ENCODE peak calls at places on chromosomes 5 and 9, in eight cellular contexts. T, C, R, J, N, O, W and K are unnamed samples. For H3K4me1, the result is how much of the 10 kb centered on the place peaks cover.

GRCh38 chr5:172293054-172293744 is 9.6 kb upstream of the UBTD2 start:
- DNase-seq in T (peak), C (peak), R (peak), J (peak), N (peak), O (peak), W (peak), K (peak)

GRCh38 chr9:111632051-111632450 is 917 bp downstream of the DNAJC25 start:
- DNase-seq in T (no peak), C (no peak), R (no peak), J (no peak), N (peak), O (peak), W (no peak), K (no peak)

GRCh38 chr5:42547146-42547545 is 123.9 kb downstream of the GHR start:
- DNase-seq in T (no peak), C (peak), R (no peak), J (no peak), N (peak), O (no peak), W (no peak), K (no peak)

GRCh38 chr9:96186601-96187011 is 115.4 kb downstream of the HSD17B3 start:
- DNase-seq in T (no peak), C (peak), R (peak), J (peak), N (no peak), O (no peak), W (no peak), K (no peak)

GRCh38 chr5:179762079-179762780 is 29.6 kb downstream of the MAML1 start:
- DNase-seq in T (no peak), C (no peak), R (no peak), J (peak), N (peak), O (no peak), W (no peak), K (no peak)

GRCh38 chr5:43313854-43314457 is 744 bp upstream of the HMGCS1 start:
- DNase-seq in T (peak), C (peak), R (no peak), J (peak), N (peak), O (peak), W (no peak), K (no peak)

GRCh38 chr9:16705121-16705604 is 165.3 kb downstream of the BNC2 start:
- DNase-seq in T (peak), C (peak), R (peak), J (peak), N (peak), O (peak), W (peak), K (no peak)

GRCh38 chr9:114588671-114589526 is 1.3 kb downstream of the ATP6V1G1 start:
- DNase-seq in T (no peak), C (no peak), R (no peak), J (peak), N (peak), O (peak), W (no peak), K (no peak)

GRCh38 chr5:128111818-128112448 is 28.4 kb downstream of the SLC12A2 start:
- DNase-seq in T (no peak), C (no peak), R (no peak), J (no peak), N (peak), O (peak), W (no peak), K (no peak)

GRCh38 chr5:113050606-113051391 is 74.2 kb downstream of the DCP2 start:
- DNase-seq in T (no peak), C (no peak), R (no peak), J (no peak), N (peak), O (peak), W (no peak), K (no peak)

GRCh38 chr5:90802695-90803317 is 244.2 kb downstream of the ADGRV1 start:
- DNase-seq in T (peak), C (peak), R (no peak), J (peak), N (peak), O (peak), W (peak), K (no peak)

GRCh38 chr9:124267271-124267807 is 9.6 kb downstream of the NEK6 start:
- DNase-seq in T (no peak), C (peak), R (peak), J (no peak), N (peak), O (peak), W (peak), K (no peak)

GRCh38 chr5:53118879-53119278 is 9.3 kb upstream of the MOCS2 start:
- DNase-seq in T (no peak), C (no peak), R (no peak), J (no peak), N (no peak), O (no peak), W (no peak), K (no peak)

GRCh38 chr5:65742565-65743231 is 20.7 kb downstream of the NLN start:
- DNase-seq in T (no peak), C (no peak), R (no peak), J (peak), N (peak), O (peak), W (no peak), K (no peak)

GRCh38 chr9:113274474-113275146 is 762 bp downstream of the CDC26 start:
- DNase-seq in T (peak), C (no peak), R (no peak), J (peak), N (peak), O (peak), W (no peak), K (peak)

GRCh38 chr5:167945542-167946384 is 345.7 kb upstream of the WWC1 start:
- DNase-seq in T (peak), C (no peak), R (no peak), J (no peak), N (peak), O (peak), W (no peak), K (no peak)

GRCh38 chr9:71737455-71737854 is 30.9 kb downstream of the CEMIP2 start:
- DNase-seq in T (no peak), C (peak), R (no peak), J (no peak), N (peak), O (peak), W (no peak), K (no peak)

GRCh38 chr5:133729800-133730199 is 117.5 kb upstream of the FSTL4 start:
- DNase-seq in T (no peak), C (no peak), R (no peak), J (no peak), N (no peak), O (no peak), W (no peak), K (no peak)

GRCh38 chr5:172659909-172660628 is 19.0 kb downstream of the NEURL1B start:
- DNase-seq in T (peak), C (peak), R (peak), J (peak), N (peak), O (peak), W (peak), K (no peak)

GRCh38 chr5:150224483-150225027 is 34.7 kb downstream of the SLC6A7 start:
- DNase-seq in T (no peak), C (no peak), R (no peak), J (no peak), N (peak), O (no peak), W (no peak), K (no peak)

GRCh38 chr5:132009706-132010405 is 1.6 kb downstream of the ACSL6 start:
- DNase-seq in T (no peak), C (no peak), R (peak), J (peak), N (no peak), O (no peak), W (no peak), K (no peak)

GRCh38 chr5:56319281-56320242 is 86.4 kb upstream of the ANKRD55 start:
- DNase-seq in T (peak), C (no peak), R (peak), J (no peak), N (peak), O (peak), W (no peak), K (no peak)

GRCh38 chr9:3740690-3741419 is 215.1 kb upstream of the RFX3 start:
- DNase-seq in T (no peak), C (no peak), R (no peak), J (no peak), N (peak), O (peak), W (no peak), K (no peak)

GRCh38 chr5:119527346-119527745 is 75.0 kb downstream of the HSD17B4 start:
- DNase-seq in T (no peak), C (no peak), R (no peak), J (no peak), N (peak), O (peak), W (no peak), K (no peak)

GRCh38 chr9:123749580-123750202 is 180.2 kb downstream of the DENND1A start:
- DNase-seq in T (no peak), C (no peak), R (no peak), J (peak), N (no peak), O (no peak), W (no peak), K (no peak)

GRCh38 chr9:114289571-114290481 is 33.1 kb upstream of the ORM1 start:
- DNase-seq in T (no peak), C (peak), R (peak), J (no peak), N (no peak), O (no peak), W (no peak), K (no peak)

GRCh38 chr5:172347653-172348052 is 64.1 kb upstream of the UBTD2 start:
- DNase-seq in T (no peak), C (peak), R (no peak), J (no peak), N (no peak), O (no peak), W (no peak), K (no peak)

GRCh38 chr9:104772707-104773106 is 8.8 kb downstream of the NIPSNAP3B start:
- DNase-seq in T (peak), C (no peak), R (no peak), J (no peak), N (peak), O (peak), W (no peak), K (no peak)

GRCh38 chr9:124771867-124772621 is 933 bp upstream of the NR6A1 start:
- DNase-seq in T (peak), C (peak), R (peak), J (peak), N (peak), O (peak), W (peak), K (no peak)

GRCh38 chr5:173778152-173778782 is 109.9 kb upstream of the CPEB4 start:
- DNase-seq in T (no peak), C (no peak), R (peak), J (no peak), N (no peak), O (no peak), W (no peak), K (no peak)

GRCh38 chr5:96079075-96079474 is 117.4 kb upstream of the ELL2 start:
- DNase-seq in T (no peak), C (no peak), R (no peak), J (no peak), N (peak), O (peak), W (no peak), K (no peak)

GRCh38 chr9:86098793-86099694 is at the start of gene GOLM1:
- DNase-seq in T (peak), C (peak), R (peak), J (peak), N (peak), O (peak), W (peak), K (no peak)

GRCh38 chr5:114249838-114250237 is 112.0 kb upstream of the KCNN2 start:
- DNase-seq in T (no peak), C (no peak), R (no peak), J (no peak), N (no peak), O (peak), W (no peak), K (no peak)

GRCh38 chr5:38994329-38994927 is 79.8 kb downstream of the RICTOR start:
- DNase-seq in T (peak), C (peak), R (no peak), J (peak), N (peak), O (peak), W (peak), K (no peak)

GRCh38 chr9:110340306-110340705 is 2.6 kb upstream of the TXNDC8 start:
- DNase-seq in T (no peak), C (no peak), R (no peak), J (peak), N (peak), O (no peak), W (no peak), K (no peak)

GRCh38 chr9:126790561-126790960 is 14.3 kb upstream of the ZBTB43 start:
- DNase-seq in T (no peak), C (no peak), R (peak), J (no peak), N (no peak), O (no peak), W (no peak), K (no peak)

GRCh38 chr5:32206799-32207634 is 32.9 kb upstream of the GOLPH3 start:
- DNase-seq in T (no peak), C (no peak), R (no peak), J (no peak), N (no peak), O (no peak), W (no peak), K (no peak)

DNA sequence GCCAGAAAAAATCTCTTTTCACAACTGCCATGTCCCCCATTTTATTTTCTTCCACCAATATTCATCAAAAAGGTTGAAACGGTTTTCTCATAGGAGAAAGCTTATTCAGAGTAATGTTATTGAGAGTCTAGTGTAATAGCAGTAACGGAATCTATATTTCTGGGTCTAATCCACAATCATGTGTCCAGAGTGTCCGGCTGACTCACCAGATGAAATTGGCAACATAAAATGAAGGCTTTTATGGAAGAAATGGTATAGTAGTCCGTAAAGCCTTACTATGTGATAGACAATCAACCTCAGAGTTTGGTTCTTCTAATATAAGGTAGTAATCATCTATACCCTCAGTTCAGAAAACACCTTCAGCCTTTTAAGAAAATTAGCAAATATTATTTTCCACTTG is 389.6 kb downstream of the NR2F1-AS1 start:
- DNase-seq in T (no peak), C (no peak), R (no peak), J (no peak), N (no peak), O (no peak), W (no peak), K (no peak)
- H3K4me1 ChIP-seq in T (under half), C (under half), R (under half), J (under half), N (under half), O (under half), W (under half), K (under half)

GRCh38 chr9:129489838-129490582 is 130.9 kb downstream of the C9orf50 start:
- DNase-seq in T (peak), C (no peak), R (no peak), J (no peak), N (peak), O (peak), W (peak), K (peak)

GRCh38 chr9:129490583-129491485 is 130.1 kb downstream of the C9orf50 start:
- DNase-seq in T (peak), C (peak), R (no peak), J (no peak), N (peak), O (no peak), W (peak), K (no peak)

GRCh38 chr9:129493714-129494047 is 127.2 kb downstream of the C9orf50 start:
- DNase-seq in T (no peak), C (no peak), R (no peak), J (peak), N (no peak), O (no peak), W (no peak), K (no peak)

GRCh38 chr9:129493002-129493713 is 127.7 kb downstream of the C9orf50 start:
- DNase-seq in T (no peak), C (no peak), R (no peak), J (no peak), N (no peak), O (no peak), W (no peak), K (no peak)

DNA sequence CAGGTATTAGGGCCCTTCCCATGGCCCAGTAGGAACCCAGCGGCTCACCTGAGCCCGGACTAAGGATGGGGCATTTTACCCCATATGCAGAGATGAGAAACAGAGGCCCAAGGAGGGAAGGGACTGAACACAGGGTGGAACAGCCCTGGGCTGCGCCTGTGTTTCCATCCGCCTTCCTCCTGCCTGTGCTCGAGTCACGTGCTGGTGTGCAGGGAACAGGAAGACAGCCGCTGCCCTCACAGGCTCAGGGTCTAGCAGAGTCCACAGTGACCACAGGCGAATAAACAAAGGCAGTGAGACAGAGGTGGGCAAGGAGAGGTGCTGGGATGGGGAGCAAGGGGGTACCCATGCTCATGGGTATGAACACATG is 129.4 kb downstream of the C9orf50 start:
- DNase-seq in T (peak), C (peak), R (peak), J (no peak), N (no peak), O (no peak), W (peak), K (no peak)
- H3K4me1 ChIP-seq in T (half or more), C (half or more), R (half or more), J (under half), N (half or more), O (half or more), W (under half), K (half or more)

GRCh38 chr9:34514401-34514800 is 8.4 kb downstream of the ENHO start:
- DNase-seq in T (no peak), C (no peak), R (no peak), J (no peak), N (no peak), O (no peak), W (no peak), K (no peak)

GRCh38 chr9:34514816-34515215 is 8.0 kb downstream of the ENHO start:
- DNase-seq in T (no peak), C (no peak), R (no peak), J (no peak), N (no peak), O (no peak), W (no peak), K (no peak)

GRCh38 chr9:34512131-34513078 is 10.4 kb downstream of the ENHO start:
- DNase-seq in T (no peak), C (no peak), R (no peak), J (peak), N (no peak), O (no peak), W (no peak), K (no peak)

GRCh38 chr9:34515959-34516358 is 6.8 kb downstream of the ENHO start:
- DNase-seq in T (no peak), C (no peak), R (no peak), J (no peak), N (no peak), O (no peak), W (no peak), K (no peak)

DNA sequence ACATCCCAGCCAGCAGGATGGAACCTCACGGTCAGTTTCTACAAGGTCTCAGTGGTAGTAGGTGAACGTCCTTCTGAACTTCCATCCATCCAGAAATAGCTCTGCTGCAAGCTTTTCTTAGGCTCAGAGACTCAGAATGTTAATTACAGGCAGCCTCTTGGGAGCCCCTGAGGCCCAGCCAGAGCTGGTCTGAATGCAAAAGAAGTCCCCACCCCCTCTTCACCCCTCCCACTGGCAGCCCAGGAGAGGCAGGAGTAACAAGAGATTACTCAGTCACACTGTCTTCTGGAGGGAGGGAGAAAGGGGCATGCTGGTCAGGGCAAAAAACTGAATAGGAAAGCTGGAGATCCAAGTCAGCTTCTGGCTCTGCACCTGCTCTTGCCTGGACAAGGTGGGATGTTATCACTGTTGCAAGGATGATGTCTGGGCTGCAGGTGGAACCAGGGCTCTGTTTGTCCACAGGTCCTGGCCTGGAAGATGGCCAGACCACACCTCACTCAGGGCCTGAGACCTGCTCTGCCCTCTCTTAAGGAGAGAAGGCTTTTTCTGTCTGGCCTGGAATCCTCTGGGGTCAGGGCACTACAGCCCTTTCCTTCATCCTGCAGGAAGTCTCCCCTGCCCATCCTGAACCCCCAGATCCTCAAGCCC is 9.1 kb downstream of the ENHO start:
- DNase-seq in T (no peak), C (no peak), R (no peak), J (peak), N (peak), O (no peak), W (no peak), K (no peak)
- H3K4me1 ChIP-seq in T (under half), C (under half), R (under half), J (under half), N (under half), O (under half), W (under half), K (under half)

DNA sequence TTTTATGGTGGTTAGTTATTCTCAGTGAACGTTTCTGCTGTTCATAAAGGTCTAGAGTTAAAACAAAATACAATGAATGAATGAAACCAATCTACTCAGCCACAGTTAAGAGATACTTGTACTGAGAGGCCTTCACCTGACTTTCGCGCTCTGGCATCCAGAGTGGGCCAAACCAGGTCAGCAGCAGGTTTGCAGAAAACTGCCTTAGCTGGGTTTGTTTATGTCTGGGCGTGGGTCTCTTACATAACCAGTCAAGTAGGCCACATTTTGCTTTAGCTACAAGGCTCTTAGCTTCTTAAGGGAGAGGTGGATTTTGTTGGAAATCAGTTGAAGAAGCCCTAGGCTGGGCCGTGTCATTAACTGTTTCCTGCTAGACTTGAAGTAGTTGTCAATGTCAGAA is 200.3 kb downstream of the ARHGEF28 start:
- DNase-seq in T (no peak), C (no peak), R (peak), J (no peak), N (peak), O (no peak), W (no peak), K (no peak)
- H3K4me1 ChIP-seq in T (under half), C (under half), R (under half), J (under half), N (half or more), O (under half), W (under half), K (under half)

GRCh38 chr5:99063737-99064136 is 134.9 kb upstream of the CHD1 start:
- DNase-seq in T (no peak), C (no peak), R (no peak), J (no peak), N (peak), O (no peak), W (no peak), K (no peak)
- H3K4me1 ChIP-seq in T (under half), C (under half), R (under half), J (under half), N (under half), O (under half), W (under half), K (under half)

GRCh38 chr5:165781703-165782102 is 2276.3 kb downstream of the MAT2B start:
- DNase-seq in T (no peak), C (no peak), R (no peak), J (no peak), N (no peak), O (no peak), W (no peak), K (no peak)

GRCh38 chr5:165786073-165786472 is 2280.7 kb downstream of the MAT2B start:
- DNase-seq in T (no peak), C (no peak), R (no peak), J (no peak), N (no peak), O (no peak), W (no peak), K (no peak)

GRCh38 chr5:165779505-165779904 is 2274.1 kb downstream of the MAT2B start:
- DNase-seq in T (no peak), C (no peak), R (no peak), J (no peak), N (no peak), O (no peak), W (no peak), K (no peak)

GRCh38 chr5:165783024-165783423 is 2277.6 kb downstream of the MAT2B start:
- DNase-seq in T (no peak), C (no peak), R (no peak), J (no peak), N (no peak), O (no peak), W (no peak), K (no peak)
- H3K4me1 ChIP-seq in T (under half), C (under half), R (under half), J (under half), N (under half), O (under half), W (under half), K (under half)